ENCODE peak calls at places on chromosomes 2 and 18, in five cellular contexts. B, Q, D, C and J are unnamed samples.

GRCh38 chr2:23602113-23602512 is 217.1 kb downstream of the KLHL29 start:
- DNase-seq in C (peak; percentile 51), Q (no peak), B (peak; percentile 76), D (no peak), J (no peak)

GRCh38 chr18:45449761-45450227 is 165.5 kb upstream of the SLC14A2 start:
- DNase-seq in Q (no peak), D (peak; percentile 28), C (no peak), B (no peak), J (no peak)

GRCh38 chr2:65420712-65421431 is 11.5 kb downstream of the SPRED2 start:
- DNase-seq in D (no peak), Q (no peak), B (no peak), C (peak; percentile 38), J (no peak)

GRCh38 chr18:183769-184168 is 25.4 kb downstream of the USP14 start:
- DNase-seq in Q (no peak), D (no peak), C (no peak), B (no peak), J (no peak)

GRCh38 chr2:191927319-191927867 is 80.5 kb upstream of the CAVIN2 start:
- DNase-seq in Q (no peak), C (no peak), B (peak; percentile 72), D (peak; percentile 77), J (no peak)

GRCh38 chr2:151367571-151367970 is 10.2 kb downstream of the TNFAIP6 start:
- DNase-seq in D (no peak), B (no peak), Q (no peak), C (no peak), J (no peak)

GRCh38 chr2:113117594-113118262 is 9.7 kb upstream of the IL1RN start:
- DNase-seq in B (peak; percentile 89), D (peak; percentile 94), C (peak; percentile 7), Q (no peak), J (no peak)

GRCh38 chr2:208266641-208267335 is 733 bp downstream of the PIKFYVE start:
- DNase-seq in C (no peak), D (no peak), B (no peak), Q (no peak), J (no peak)

GRCh38 chr2:179825494-179825893 is 35.9 kb downstream of the ZNF385B start:
- DNase-seq in B (no peak), C (no peak), D (no peak), Q (peak; percentile 20), J (no peak)

GRCh38 chr18:76256897-76257500 is 238.0 kb downstream of the ZNF516 start:
- DNase-seq in Q (peak; percentile 44), B (peak; percentile 5), C (peak; percentile 30), D (no peak), J (no peak)

GRCh38 chr2:9474361-9475117 is at the start of gene IAH1:
- DNase-seq in D (peak; percentile 63), C (no peak), B (peak; percentile 54), Q (peak; percentile 56), J (no peak)

GRCh38 chr2:233438573-233439147 is 84.4 kb downstream of the DGKD start:
- DNase-seq in C (no peak), B (no peak), D (peak; percentile 66), Q (no peak), J (no peak)

GRCh38 chr18:1370552-1370951 is 465.9 kb downstream of the ADCYAP1 start:
- DNase-seq in Q (no peak), D (no peak), C (no peak), B (no peak), J (no peak)

GRCh38 chr2:216620806-216621205 is 12.4 kb upstream of the IGFBP2 start:
- DNase-seq in Q (peak; percentile 45), C (no peak), B (no peak), D (no peak), J (no peak)

GRCh38 chr2:101524811-101525430 is 50.0 kb upstream of the RFX8 start:
- DNase-seq in Q (no peak), D (no peak), B (no peak), C (no peak), J (no peak)

GRCh38 chr2:153872311-153873061 is 764 bp downstream of the GALNT13 start:
- DNase-seq in C (no peak), Q (peak; percentile 20), B (no peak), D (no peak), J (no peak)

GRCh38 chr2:190682168-190682567 is 33.3 kb downstream of the NAB1 start:
- DNase-seq in Q (no peak), C (no peak), B (no peak), D (no peak), J (no peak)

GRCh38 chr2:167144179-167144898 is 256.1 kb downstream of the XIRP2 start:
- DNase-seq in Q (no peak), C (no peak), D (no peak), B (no peak), J (no peak)

GRCh38 chr2:85972355-85972754 is 83.6 kb upstream of the ST3GAL5 start:
- DNase-seq in D (no peak), Q (no peak), B (no peak), C (no peak), J (peak; percentile 9)

GRCh38 chr2:174777334-174777733 is 13.1 kb upstream of the CHRNA1 start:
- DNase-seq in D (no peak), C (no peak), B (no peak), Q (no peak), J (no peak)

GRCh38 chr2:155145758-155146229 is 447.3 kb downstream of the KCNJ3 start:
- DNase-seq in B (no peak), Q (no peak), D (no peak), C (no peak), J (no peak)

GRCh38 chr2:153100139-153100538 is 378.4 kb downstream of the RPRM start:
- DNase-seq in D (no peak), B (no peak), Q (no peak), C (no peak), J (no peak)

GRCh38 chr2:42568431-42569115 is at the start of gene MTA3:
- DNase-seq in C (no peak), B (peak; percentile 64), D (peak; percentile 71), Q (peak; percentile 86), J (peak; percentile 76)

GRCh38 chr18:8754995-8755955 is 49.9 kb downstream of the MTCL1 start:
- DNase-seq in Q (no peak), C (no peak), B (no peak), D (no peak), J (no peak)

GRCh38 chr2:223027442-223027841 is 24.5 kb upstream of the KCNE4 start:
- DNase-seq in C (no peak), D (peak; percentile 38), B (peak; percentile 23), Q (no peak), J (no peak)

GRCh38 chr2:175080479-175080878 is 75.3 kb upstream of the CHN1 start:
- DNase-seq in D (no peak), B (no peak), Q (no peak), C (no peak), J (no peak)

GRCh38 chr2:36811071-36811470 is 114.6 kb downstream of the VIT start:
- DNase-seq in D (no peak), C (no peak), Q (peak; percentile 58), B (no peak), J (no peak)

GRCh38 chr2:233449071-233449901 is 95.0 kb downstream of the DGKD start:
- DNase-seq in Q (peak; percentile 69), C (no peak), D (no peak), B (peak; percentile 34), J (peak; percentile 7)

GRCh38 chr2:157644776-157645175 is 16.1 kb upstream of the ACVR1C start:
- DNase-seq in D (no peak), C (no peak), Q (no peak), B (no peak), J (no peak)

GRCh38 chr18:63567276-63567675 is 19.9 kb upstream of the SERPINB13 start:
- DNase-seq in B (no peak), D (no peak), Q (no peak), C (no peak), J (no peak)

GRCh38 chr2:177056540-177056939 is 156.1 kb upstream of the HNRNPA3 start:
- DNase-seq in C (no peak), B (no peak), Q (peak; percentile 24), D (no peak), J (no peak)

GRCh38 chr2:177596866-177597265 is 204.3 kb downstream of the AGPS start:
- DNase-seq in Q (no peak), B (no peak), C (no peak), D (no peak), J (no peak)

GRCh38 chr18:68797901-68798300 is at the start of gene CCDC102B:
- DNase-seq in D (no peak), C (peak; percentile 89), B (no peak), Q (no peak), J (no peak)

GRCh38 chr2:239263231-239263936 is 137.4 kb downstream of the HDAC4 start:
- DNase-seq in Q (peak; percentile 70), D (peak; percentile 20), C (no peak), B (no peak), J (no peak)

GRCh38 chr18:39453882-39454281 is 1888.3 kb upstream of the CELF4 start:
- DNase-seq in D (no peak), B (peak; percentile 3), C (peak; percentile 13), Q (no peak), J (no peak)

GRCh38 chr2:178674122-178674521 is 133.1 kb downstream of the TTN start:
- DNase-seq in B (no peak), Q (no peak), C (no peak), D (no peak), J (no peak)
- H3K9me3 ChIP-seq in B (no peaks in the 10 kb centered on the region), Q (no peaks in the 10 kb centered on the region), C (no peaks in the 10 kb centered on the region), D (no peaks in the 10 kb centered on the region), J (no peaks in the 10 kb centered on the region)

DNA sequence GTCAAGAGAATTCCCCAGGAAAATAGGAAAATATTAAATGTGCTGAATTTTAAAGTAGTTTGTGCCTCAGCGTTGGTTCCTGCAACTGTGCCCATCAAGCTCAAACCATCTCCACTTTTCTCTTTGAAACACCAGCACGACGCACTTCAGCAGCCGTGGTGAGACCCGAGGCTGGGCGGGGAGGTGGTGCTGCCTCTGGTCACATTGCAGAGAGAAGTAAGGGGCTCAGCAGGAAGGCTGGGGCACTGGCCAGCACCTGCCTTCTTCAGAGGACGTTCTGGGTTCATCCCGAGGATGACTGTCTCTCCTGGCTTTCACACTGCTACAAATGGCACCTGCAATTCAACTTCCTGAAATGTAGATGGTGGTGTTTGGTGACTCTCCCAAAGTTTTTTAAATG is 323.7 kb upstream of the SALL3 start:
- DNase-seq in Q (no peak), C (no peak), D (no peak), B (no peak), J (no peak)
- H3K9me3 ChIP-seq in Q (peaks cover 20% of the 10 kb centered on the region), C (peaks cover 90% of the 10 kb centered on the region), D (peaks cover 39% of the 10 kb centered on the region), B (no peaks in the 10 kb centered on the region), J (no peaks in the 10 kb centered on the region)

GRCh38 chr18:61662726-61663125 is 230.1 kb downstream of the RNF152 start:
- DNase-seq in D (no peak), Q (no peak), C (no peak), B (no peak), J (no peak)
- H3K9me3 ChIP-seq in D (no peaks in the 10 kb centered on the region), Q (peaks cover 13% of the 10 kb centered on the region), C (no peaks in the 10 kb centered on the region), B (no peaks in the 10 kb centered on the region), J (no peaks in the 10 kb centered on the region)

GRCh38 chr2:31694444-31694843 is 113.7 kb upstream of the SRD5A2 start:
- DNase-seq in Q (no peak), B (no peak), C (no peak), D (no peak), J (no peak)

GRCh38 chr2:31693882-31694281 is 113.1 kb upstream of the SRD5A2 start:
- DNase-seq in D (no peak), B (no peak), Q (no peak), C (no peak), J (no peak)

GRCh38 chr2:31696068-31696467 is 115.3 kb upstream of the SRD5A2 start:
- DNase-seq in B (no peak), C (no peak), Q (no peak), D (no peak), J (no peak)
- H3K9me3 ChIP-seq in B (peaks cover 58% of the 10 kb centered on the region), C (peaks cover 24% of the 10 kb centered on the region), Q (peaks cover 38% of the 10 kb centered on the region), D (peaks cover 80% of the 10 kb centered on the region), J (peaks cover 56% of the 10 kb centered on the region)